ENCODE peak calls at places on chromosomes 11 and 22, in six cellular contexts. G, X, L, Y, O and U are unnamed samples.

GRCh38 chr11:130740819-130741218 is 175.5 kb downstream of the SNX19 start:
- DNase-seq in G (no peak), X (no peak), L (no peak), Y (no peak), O (no peak), U (no peak)

GRCh38 chr11:75849917-75850316 is 34.9 kb downstream of the UVRAG start:
- DNase-seq in G (no peak), X (no peak), L (no peak), Y (peak; percentile 33), O (no peak), U (no peak)

GRCh38 chr11:67584205-67584880 is 731 bp downstream of the GSTP1 start:
- DNase-seq in G (no peak), X (no peak), L (no peak), Y (peak; percentile 74), O (peak; percentile 60), U (peak; percentile 80)

GRCh38 chr22:49480896-49481650 is 346.6 kb downstream of the BRD1 start:
- DNase-seq in G (no peak), X (no peak), L (no peak), Y (peak; percentile 49), O (no peak), U (no peak)

GRCh38 chr22:25554321-25555088 is 10.0 kb upstream of the GRK3 start:
- DNase-seq in G (no peak), X (no peak), L (no peak), Y (no peak), O (no peak), U (no peak)

GRCh38 chr11:68446046-68446725 is 14.4 kb upstream of the PPP6R3 start:
- DNase-seq in G (no peak), X (no peak), L (no peak), Y (no peak), O (no peak), U (peak; percentile 21)

GRCh38 chr11:65107078-65107477 is 4.6 kb upstream of the TM7SF2 start:
- DNase-seq in G (no peak), X (no peak), L (no peak), Y (no peak), O (peak; percentile 39), U (no peak)

GRCh38 chr11:62752994-62753735 is 795 bp downstream of the ZBTB3 start:
- DNase-seq in G (no peak), X (no peak), L (no peak), Y (no peak), O (no peak), U (no peak)

GRCh38 chr22:40022536-40023225 is 27.9 kb downstream of the FAM83F start:
- DNase-seq in G (no peak), X (no peak), L (no peak), Y (no peak), O (no peak), U (no peak)

GRCh38 chr22:32850591-32851517 is 49.3 kb downstream of the TIMP3 start:
- DNase-seq in G (no peak), X (no peak), L (no peak), Y (no peak), O (no peak), U (no peak)

GRCh38 chr22:26763633-26764295 is 106.4 kb downstream of the MIAT start:
- DNase-seq in G (no peak), X (peak; percentile 43), L (no peak), Y (no peak), O (no peak), U (no peak)

GRCh38 chr11:88174627-88175003 is 628 bp downstream of the RAB38 start:
- DNase-seq in G (no peak), X (no peak), L (peak; percentile 45), Y (no peak), O (no peak), U (no peak)

GRCh38 chr11:119774180-119774763 is 45.3 kb upstream of the NECTIN1 start:
- DNase-seq in G (no peak), X (peak; percentile 16), L (no peak), Y (peak; percentile 36), O (no peak), U (no peak)

GRCh38 chr11:12077535-12078280 is 32.7 kb upstream of the MICAL2 start:
- DNase-seq in G (no peak), X (no peak), L (no peak), Y (no peak), O (no peak), U (no peak)
- TF ChIP-seq JUND in G (no peak), X (no peak), L (no peak), Y (no peak), O (no peak), U (no peak)

GRCh38 chr11:14388352-14388751 is 29.4 kb upstream of the RRAS2 start:
- DNase-seq in G (no peak), X (no peak), L (no peak), Y (no peak), O (no peak), U (no peak)
- H3K27ac ChIP-seq in G (no peak overlapping the region), X (no peak overlapping the region), L (no peak overlapping the region), Y (no peak overlapping the region), O (no peak overlapping the region), U (no peak overlapping the region)

DNA sequence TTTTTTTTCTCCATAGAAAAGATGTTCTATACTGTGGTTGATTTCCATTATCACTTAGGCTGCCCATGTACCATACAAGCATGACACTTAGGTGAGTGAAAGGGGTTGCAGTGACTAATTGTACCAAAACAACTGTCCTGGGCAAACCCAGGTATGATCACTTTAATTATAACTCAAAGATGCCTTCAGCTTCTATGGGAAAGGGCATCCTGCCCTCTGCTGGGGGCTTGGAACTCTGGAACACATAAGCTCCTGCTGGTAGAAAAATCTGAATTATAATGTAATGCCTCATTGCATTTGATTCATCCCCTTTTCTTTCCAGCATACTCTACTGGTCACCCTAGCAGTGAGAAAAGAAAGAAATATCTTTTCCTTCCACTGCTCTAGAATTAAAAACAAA is 206.3 kb downstream of the DDX10 start:
- DNase-seq in G (no peak), X (peak; percentile 35), L (no peak), Y (peak; percentile 25), O (no peak), U (peak; percentile 11)
- TF ChIP-seq MAX in G (no peak), X (no peak), L (no peak), Y (no peak), O (no peak), U (no peak)

GRCh38 chr22:22062306-22062793 is 79.8 kb upstream of the TOP3B start:
- DNase-seq in G (no peak), X (no peak), L (no peak), Y (no peak), O (no peak), U (no peak)

GRCh38 chr22:22060200-22061084 is 77.9 kb upstream of the TOP3B start:
- DNase-seq in G (no peak), X (peak; percentile 40), L (peak; percentile 22), Y (peak; percentile 96), O (peak; percentile 97), U (peak; percentile 71)

GRCh38 chr22:22058649-22059475 is 76.3 kb upstream of the TOP3B start:
- DNase-seq in G (no peak), X (no peak), L (no peak), Y (no peak), O (no peak), U (no peak)

GRCh38 chr22:22059476-22060002 is 77.0 kb upstream of the TOP3B start:
- DNase-seq in G (no peak), X (no peak), L (no peak), Y (no peak), O (no peak), U (no peak)

DNA sequence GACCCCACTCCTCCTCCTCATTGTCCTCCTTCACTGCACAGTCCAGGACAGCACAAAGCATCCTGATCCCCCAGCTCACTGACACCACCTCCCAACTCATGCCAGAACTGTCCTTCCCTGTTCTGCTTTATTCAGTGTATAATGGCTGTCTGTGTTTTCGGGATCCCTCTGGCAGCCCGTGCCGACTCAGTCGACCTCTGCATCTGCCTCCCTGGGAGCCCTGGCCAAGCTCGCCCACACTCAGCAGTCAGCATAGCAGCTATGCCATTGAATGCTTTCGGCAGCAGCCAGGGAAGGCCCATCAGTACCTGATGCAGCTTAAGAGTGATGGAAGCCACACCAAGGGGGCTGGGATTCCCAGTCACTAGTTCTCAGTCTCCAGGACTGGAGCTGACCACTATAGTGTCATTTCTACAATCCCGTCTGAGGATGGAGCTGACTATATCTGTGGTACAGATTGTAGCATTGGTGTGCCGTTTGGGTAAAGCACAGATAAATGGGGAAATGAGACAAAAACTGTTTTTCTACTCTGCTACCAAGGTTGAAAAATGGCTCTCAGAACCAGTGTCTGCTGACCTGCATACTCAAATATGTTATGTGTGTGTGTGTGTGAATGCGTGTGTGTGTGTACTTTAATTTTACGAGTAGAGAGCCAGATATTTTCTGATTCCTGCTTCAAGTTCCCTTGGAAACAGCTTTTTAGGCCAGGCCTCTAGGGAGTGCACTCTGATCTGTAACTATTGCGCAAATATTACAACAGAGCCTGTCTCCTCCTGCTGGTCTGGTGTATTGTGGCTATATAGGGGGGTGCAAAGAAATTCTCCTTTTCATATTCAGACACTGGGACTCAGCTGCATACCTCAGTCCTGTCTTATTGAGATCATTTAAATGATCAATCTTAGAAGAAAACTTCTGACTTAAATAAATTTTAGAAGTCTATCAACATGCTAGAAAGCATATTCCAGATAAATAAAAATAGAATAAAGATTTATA is 78.8 kb upstream of the TOP3B start:
- DNase-seq in G (no peak), X (peak; percentile 83), L (peak; percentile 8), Y (peak; percentile 47), O (no peak), U (no peak)
- TF ChIP-seq JUND in G (no peak), X (no peak), L (no peak), Y (peak; percentile 11), O (no peak), U (no peak)

GRCh38 chr11:45179686-45180085 is 33.2 kb downstream of the PRDM11 start:
- DNase-seq in G (no peak), X (no peak), L (no peak), Y (no peak), O (no peak), U (no peak)
- H3K27ac ChIP-seq in G (no peak overlapping the region), X (no peak overlapping the region), L (peak overlapping the region; percentile 82), Y (no peak overlapping the region), O (no peak overlapping the region), U (peak overlapping the region; percentile 60)

DNA sequence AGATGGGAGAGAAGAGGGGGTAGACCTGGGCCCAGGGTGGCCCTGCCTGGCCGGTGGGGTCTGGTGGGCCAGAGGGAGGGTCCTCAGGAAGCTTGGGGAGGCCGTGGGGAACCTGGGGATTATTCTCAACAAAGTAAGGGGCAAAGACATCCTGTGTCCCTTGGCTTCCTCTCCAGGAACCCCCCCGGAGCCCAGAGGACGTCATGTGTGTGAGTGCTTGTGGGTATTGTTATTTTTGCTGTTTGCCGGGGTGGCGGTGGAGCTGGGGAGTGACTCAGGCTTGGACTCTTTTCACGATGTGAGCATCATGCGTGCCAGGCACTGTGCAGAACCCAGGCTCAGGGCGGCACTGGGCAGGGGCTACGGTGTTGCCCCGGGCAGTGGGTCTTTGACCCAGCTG is 982 bp upstream of the SHANK3 start:
- DNase-seq in G (no peak), X (no peak), L (no peak), Y (no peak), O (no peak), U (no peak)
- TF ChIP-seq MAX in G (no peak), X (no peak), L (no peak), Y (no peak), O (no peak), U (no peak)